ENCODE peak calls at places on chromosomes 6 and 20, in four cellular contexts. Y is T-cell; X is activated naive CD4-positive, alpha-beta T cell treated with anti-CD3 and anti-CD28 coated beads, Interleukin-2, amount 50 U/mL, for 16 hours; R is EL. M is an unnamed sample.

GRCh38 chr6:154683756-154684523 is 49.3 kb upstream of the SCAF8 start:
- DNase-seq in Y (no peak), X (no peak), R (peak; percentile 41), M (peak; percentile 84)

GRCh38 chr20:25539742-25540201 is 45.6 kb downstream of the NINL start:
- DNase-seq in Y (no peak), X (no peak), R (no peak), M (peak; percentile 47)

GRCh38 chr20:46954490-46955038 is 59.9 kb downstream of the EYA2 start:
- DNase-seq in Y (no peak), X (no peak), R (peak; percentile 98), M (no peak)

GRCh38 chr20:33130553-33130952 is 37.4 kb upstream of the BPIFA2 start:
- DNase-seq in Y (no peak), X (no peak), R (peak; percentile 17), M (no peak)

GRCh38 chr20:32780749-32781402 is 18.7 kb downstream of the DNMT3B start:
- DNase-seq in Y (no peak), X (no peak), R (no peak), M (no peak)

GRCh38 chr6:26318459-26319404 is 46.3 kb upstream of the BTN3A2 start:
- DNase-seq in Y (no peak), X (no peak), R (no peak), M (no peak)

GRCh38 chr20:10647471-10647870 is 26.3 kb downstream of the JAG1 start:
- DNase-seq in Y (no peak), X (no peak), R (peak; percentile 35), M (peak; percentile 58)

GRCh38 chr6:7535498-7535897 is 6.0 kb upstream of the DSP start:
- DNase-seq in Y (no peak), X (no peak), R (peak; percentile 72), M (no peak)

GRCh38 chr6:18327621-18328548 is 59.3 kb upstream of the RNF144B start:
- DNase-seq in Y (no peak), X (no peak), R (no peak), M (peak; percentile 92)

GRCh38 chr6:156485145-156485544 is 292.0 kb upstream of the ARID1B start:
- DNase-seq in Y (no peak), X (no peak), R (no peak), M (peak; percentile 37)

GRCh38 chr6:105573138-105573537 is 170.3 kb upstream of the PREP start:
- DNase-seq in Y (no peak), X (no peak), R (peak; percentile 44), M (no peak)

GRCh38 chr6:81895511-81896185 is 143.2 kb upstream of the TENT5A start:
- DNase-seq in Y (no peak), X (no peak), R (peak; percentile 93), M (no peak)

GRCh38 chr6:112232845-112233256 is 21.5 kb downstream of the LAMA4 start:
- DNase-seq in Y (no peak), X (no peak), R (peak; percentile 59), M (no peak)

GRCh38 chr6:36742146-36742545 is 44.5 kb downstream of the RAB44 start:
- DNase-seq in Y (no peak), X (no peak), R (no peak), M (no peak)

GRCh38 chr6:49001856-49002255 is 461.2 kb downstream of the MMUT start:
- DNase-seq in Y (no peak), X (no peak), R (peak; percentile 32), M (no peak)

GRCh38 chr20:41956316-41957050 is 338.3 kb upstream of the CHD6 start:
- DNase-seq in Y (no peak), X (no peak), R (no peak), M (peak; percentile 81)

GRCh38 chr20:25217161-25218108 is 21.9 kb downstream of the ENTPD6 start:
- DNase-seq in Y (no peak), X (no peak), R (no peak), M (no peak)

GRCh38 chr6:143782517-143782916 is 60.6 kb upstream of the LTV1 start:
- DNase-seq in Y (no peak), X (no peak), R (no peak), M (no peak)

GRCh38 chr6:53054532-53054931 is 10.7 kb upstream of the FBXO9 start:
- DNase-seq in Y (no peak), X (no peak), R (no peak), M (no peak)

GRCh38 chr20:37749620-37750403 is 56.0 kb downstream of the CTNNBL1 start:
- DNase-seq in Y (no peak), X (no peak), R (no peak), M (no peak)

GRCh38 chr6:49606696-49607390 is 29.8 kb downstream of the RHAG start:
- DNase-seq in Y (no peak), X (no peak), R (peak; percentile 74), M (peak; percentile 86)

GRCh38 chr20:60935971-60936370 is 316.1 kb upstream of the CDH4 start:
- DNase-seq in Y (no peak), X (no peak), R (no peak), M (no peak)

GRCh38 chr6:32047855-32048766 is 9.9 kb downstream of the CYP21A2 start:
- DNase-seq in Y (peak; percentile 62), X (peak; percentile 68), R (peak; percentile 61), M (peak; percentile 89)

GRCh38 chr6:133532908-133533307 is 291.8 kb downstream of the EYA4 start:
- DNase-seq in Y (no peak), X (no peak), R (no peak), M (no peak)